ENCODE peak calls at places on chromosomes 12 and 14, in seven cellular contexts. One of them, this sample, is unnamed. For H3K4me1, the result is how much of the 10 kb centered on the place peaks cover.

GRCh38 chr12:57902371-57903042 is 38.9 kb upstream of the ATP23 start:
- DNase-seq in aorta: no peak
- DNase-seq in cardiac muscle cell: peak
- DNase-seq in BE2C: no peak
- DNase-seq in CD4-positive, CD25-positive, alpha-beta regulatory T cell: no peak
- DNase-seq in astrocyte: peak
- DNase-seq in mammary epithelial cell: no peak
- DNase-seq in this sample: no peak

GRCh38 chr14:59455411-59455810 is 9.8 kb downstream of the GPR135 start:
- DNase-seq in aorta: no peak
- DNase-seq in cardiac muscle cell: peak
- DNase-seq in BE2C: no peak
- DNase-seq in CD4-positive, CD25-positive, alpha-beta regulatory T cell: no peak
- DNase-seq in astrocyte: peak
- DNase-seq in mammary epithelial cell: no peak
- DNase-seq in this sample: no peak

GRCh38 chr14:92702441-92702918 is 45.9 kb downstream of the LGMN start:
- DNase-seq in aorta: peak
- DNase-seq in cardiac muscle cell: no peak
- DNase-seq in BE2C: no peak
- DNase-seq in CD4-positive, CD25-positive, alpha-beta regulatory T cell: no peak
- DNase-seq in astrocyte: no peak
- DNase-seq in mammary epithelial cell: no peak
- DNase-seq in this sample: no peak

GRCh38 chr14:36054353-36055051 is 122.0 kb downstream of the PTCSC3 start:
- DNase-seq in aorta: no peak
- DNase-seq in cardiac muscle cell: no peak
- DNase-seq in BE2C: no peak
- DNase-seq in CD4-positive, CD25-positive, alpha-beta regulatory T cell: no peak
- DNase-seq in astrocyte: no peak
- DNase-seq in mammary epithelial cell: no peak
- DNase-seq in this sample: no peak

GRCh38 chr12:92675092-92675865 is 27.5 kb upstream of the PLEKHG7 start:
- DNase-seq in aorta: no peak
- DNase-seq in cardiac muscle cell: no peak
- DNase-seq in BE2C: no peak
- DNase-seq in CD4-positive, CD25-positive, alpha-beta regulatory T cell: no peak
- DNase-seq in astrocyte: no peak
- DNase-seq in mammary epithelial cell: peak
- DNase-seq in this sample: no peak

GRCh38 chr14:36585100-36585499 is 2.7 kb upstream of the NKX2-8 start:
- DNase-seq in aorta: no peak
- DNase-seq in cardiac muscle cell: no peak
- DNase-seq in BE2C: no peak
- DNase-seq in CD4-positive, CD25-positive, alpha-beta regulatory T cell: no peak
- DNase-seq in astrocyte: no peak
- DNase-seq in mammary epithelial cell: no peak
- DNase-seq in this sample: no peak

GRCh38 chr12:79422060-79422812 is 268.5 kb downstream of the PAWR start:
- DNase-seq in aorta: no peak
- DNase-seq in cardiac muscle cell: no peak
- DNase-seq in BE2C: no peak
- DNase-seq in CD4-positive, CD25-positive, alpha-beta regulatory T cell: no peak
- DNase-seq in astrocyte: no peak
- DNase-seq in mammary epithelial cell: no peak
- DNase-seq in this sample: no peak

GRCh38 chr12:50398931-50399330 is 1.8 kb upstream of the LARP4 start:
- DNase-seq in aorta: no peak
- DNase-seq in cardiac muscle cell: no peak
- DNase-seq in BE2C: no peak
- DNase-seq in CD4-positive, CD25-positive, alpha-beta regulatory T cell: no peak
- DNase-seq in astrocyte: no peak
- DNase-seq in mammary epithelial cell: no peak
- DNase-seq in this sample: no peak

GRCh38 chr12:31796270-31796951 is 67.6 kb upstream of the AMN1 start:
- DNase-seq in aorta: no peak
- DNase-seq in cardiac muscle cell: no peak
- DNase-seq in BE2C: no peak
- DNase-seq in CD4-positive, CD25-positive, alpha-beta regulatory T cell: no peak
- DNase-seq in astrocyte: no peak
- DNase-seq in mammary epithelial cell: no peak
- DNase-seq in this sample: no peak

GRCh38 chr14:80977103-80977728 is 21.8 kb downstream of the TSHR start:
- DNase-seq in aorta: no peak
- DNase-seq in cardiac muscle cell: no peak
- DNase-seq in BE2C: no peak
- DNase-seq in CD4-positive, CD25-positive, alpha-beta regulatory T cell: no peak
- DNase-seq in astrocyte: no peak
- DNase-seq in mammary epithelial cell: no peak
- DNase-seq in this sample: no peak

GRCh38 chr14:52241102-52241793 is 26.2 kb upstream of the PTGDR start:
- DNase-seq in aorta: no peak
- DNase-seq in cardiac muscle cell: peak
- DNase-seq in BE2C: no peak
- DNase-seq in CD4-positive, CD25-positive, alpha-beta regulatory T cell: no peak
- DNase-seq in astrocyte: peak
- DNase-seq in mammary epithelial cell: peak
- DNase-seq in this sample: no peak

GRCh38 chr14:99564256-99564902 is 39.6 kb downstream of the CCDC85C start:
- DNase-seq in aorta: no peak
- DNase-seq in cardiac muscle cell: peak
- DNase-seq in BE2C: peak
- DNase-seq in CD4-positive, CD25-positive, alpha-beta regulatory T cell: no peak
- DNase-seq in astrocyte: peak
- DNase-seq in mammary epithelial cell: no peak
- DNase-seq in this sample: no peak

GRCh38 chr14:99566009-99566389 is 38.0 kb downstream of the CCDC85C start:
- DNase-seq in aorta: no peak
- DNase-seq in cardiac muscle cell: no peak
- DNase-seq in BE2C: no peak
- DNase-seq in CD4-positive, CD25-positive, alpha-beta regulatory T cell: no peak
- DNase-seq in astrocyte: no peak
- DNase-seq in mammary epithelial cell: peak
- DNase-seq in this sample: no peak

GRCh38 chr14:99565383-99565782 is 38.6 kb downstream of the CCDC85C start:
- DNase-seq in aorta: no peak
- DNase-seq in cardiac muscle cell: no peak
- DNase-seq in BE2C: no peak
- DNase-seq in CD4-positive, CD25-positive, alpha-beta regulatory T cell: no peak
- DNase-seq in astrocyte: no peak
- DNase-seq in mammary epithelial cell: no peak
- DNase-seq in this sample: no peak

GRCh38 chr14:99563749-99564129 is 40.3 kb downstream of the CCDC85C start:
- DNase-seq in aorta: no peak
- DNase-seq in cardiac muscle cell: no peak
- DNase-seq in BE2C: no peak
- DNase-seq in CD4-positive, CD25-positive, alpha-beta regulatory T cell: no peak
- DNase-seq in astrocyte: no peak
- DNase-seq in mammary epithelial cell: no peak
- DNase-seq in this sample: no peak

DNA sequence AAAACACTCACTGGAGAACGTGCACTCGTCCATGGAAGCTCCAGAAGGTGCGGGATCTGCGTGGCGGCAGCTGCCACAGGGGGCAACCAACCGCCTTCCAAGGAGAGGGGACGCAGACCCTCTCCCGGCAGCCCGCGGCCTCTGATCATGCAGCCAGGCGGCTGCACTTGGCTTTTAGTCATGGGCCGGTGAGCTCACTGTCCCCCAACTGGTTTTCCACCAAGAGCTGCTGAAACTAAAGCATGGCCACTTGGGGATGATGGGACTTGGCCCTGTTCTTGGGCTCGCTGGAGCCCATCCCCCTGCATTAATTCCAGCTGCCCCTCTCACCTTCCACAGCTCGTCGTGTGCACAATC is 39.1 kb downstream of the CCDC85C start:
- DNase-seq in aorta: no peak
- DNase-seq in cardiac muscle cell: no peak
- DNase-seq in BE2C: peak
- DNase-seq in CD4-positive, CD25-positive, alpha-beta regulatory T cell: no peak
- DNase-seq in astrocyte: no peak
- DNase-seq in mammary epithelial cell: no peak
- DNase-seq in this sample: no peak
- H3K4me1 ChIP-seq in aorta: under half
- H3K4me1 ChIP-seq in cardiac muscle cell: half or more
- H3K4me1 ChIP-seq in BE2C: half or more
- H3K4me1 ChIP-seq in CD4-positive, CD25-positive, alpha-beta regulatory T cell: under half
- H3K4me1 ChIP-seq in astrocyte: under half
- H3K4me1 ChIP-seq in mammary epithelial cell: under half
- H3K4me1 ChIP-seq in this sample: under half

GRCh38 chr12:2256453-2256852 is 203.7 kb downstream of the CACNA1C start:
- DNase-seq in aorta: no peak
- DNase-seq in cardiac muscle cell: peak
- DNase-seq in BE2C: no peak
- DNase-seq in CD4-positive, CD25-positive, alpha-beta regulatory T cell: no peak
- DNase-seq in astrocyte: peak
- DNase-seq in mammary epithelial cell: no peak
- DNase-seq in this sample: no peak
- H3K4me1 ChIP-seq in aorta: under half
- H3K4me1 ChIP-seq in cardiac muscle cell: under half
- H3K4me1 ChIP-seq in BE2C: under half
- H3K4me1 ChIP-seq in CD4-positive, CD25-positive, alpha-beta regulatory T cell: under half
- H3K4me1 ChIP-seq in astrocyte: under half
- H3K4me1 ChIP-seq in mammary epithelial cell: under half
- H3K4me1 ChIP-seq in this sample: under half

DNA sequence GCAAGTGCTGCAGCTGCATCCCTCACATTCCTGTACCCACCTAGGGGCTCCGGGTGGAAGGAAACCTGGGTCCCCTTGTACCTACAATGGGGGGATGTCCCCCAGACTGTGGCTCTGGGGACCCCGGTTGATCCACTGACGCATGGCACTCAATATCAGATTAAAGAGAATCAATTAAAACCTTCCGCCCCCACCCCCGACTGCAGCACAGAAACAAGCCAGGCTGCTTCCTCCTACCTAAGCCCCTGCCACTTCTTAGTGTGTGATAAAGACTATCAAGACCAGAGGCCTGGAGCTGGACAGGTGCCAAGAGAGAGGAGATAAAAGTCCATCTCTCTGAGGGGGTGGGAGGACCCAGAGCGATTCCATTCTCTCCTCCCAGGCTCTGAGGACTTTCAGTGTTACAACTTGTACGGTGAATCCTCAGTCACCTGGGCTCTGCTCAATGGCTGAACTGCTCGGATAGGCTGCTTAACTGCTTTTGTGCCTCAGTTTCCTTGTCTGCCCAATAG is 28.2 kb upstream of the RPLP0 start:
- DNase-seq in aorta: peak
- DNase-seq in cardiac muscle cell: peak
- DNase-seq in BE2C: peak
- DNase-seq in CD4-positive, CD25-positive, alpha-beta regulatory T cell: no peak
- DNase-seq in astrocyte: no peak
- DNase-seq in mammary epithelial cell: peak
- DNase-seq in this sample: no peak
- H3K4me1 ChIP-seq in aorta: under half
- H3K4me1 ChIP-seq in cardiac muscle cell: half or more
- H3K4me1 ChIP-seq in BE2C: under half
- H3K4me1 ChIP-seq in CD4-positive, CD25-positive, alpha-beta regulatory T cell: half or more
- H3K4me1 ChIP-seq in astrocyte: half or more
- H3K4me1 ChIP-seq in mammary epithelial cell: half or more
- H3K4me1 ChIP-seq in this sample: under half

GRCh38 chr12:12613334-12613733 is 1.7 kb downstream of the CREBL2 start:
- DNase-seq in aorta: no peak
- DNase-seq in cardiac muscle cell: no peak
- DNase-seq in BE2C: no peak
- DNase-seq in CD4-positive, CD25-positive, alpha-beta regulatory T cell: peak
- DNase-seq in astrocyte: no peak
- DNase-seq in mammary epithelial cell: no peak
- DNase-seq in this sample: no peak
- H3K4me1 ChIP-seq in aorta: under half
- H3K4me1 ChIP-seq in cardiac muscle cell: under half
- H3K4me1 ChIP-seq in BE2C: under half
- H3K4me1 ChIP-seq in CD4-positive, CD25-positive, alpha-beta regulatory T cell: half or more
- H3K4me1 ChIP-seq in astrocyte: under half
- H3K4me1 ChIP-seq in mammary epithelial cell: under half
- H3K4me1 ChIP-seq in this sample: under half

GRCh38 chr12:15690320-15690719 is 98.9 kb downstream of the EPS8 start:
- DNase-seq in aorta: no peak
- DNase-seq in cardiac muscle cell: no peak
- DNase-seq in BE2C: no peak
- DNase-seq in CD4-positive, CD25-positive, alpha-beta regulatory T cell: no peak
- DNase-seq in astrocyte: no peak
- DNase-seq in mammary epithelial cell: no peak
- DNase-seq in this sample: no peak
- H3K4me1 ChIP-seq in aorta: under half
- H3K4me1 ChIP-seq in cardiac muscle cell: under half
- H3K4me1 ChIP-seq in BE2C: under half
- H3K4me1 ChIP-seq in CD4-positive, CD25-positive, alpha-beta regulatory T cell: under half
- H3K4me1 ChIP-seq in astrocyte: under half
- H3K4me1 ChIP-seq in mammary epithelial cell: under half
- H3K4me1 ChIP-seq in this sample: under half

GRCh38 chr12:69984216-69984615 is 159.2 kb downstream of the MYRFL start:
- DNase-seq in aorta: no peak
- DNase-seq in cardiac muscle cell: no peak
- DNase-seq in BE2C: no peak
- DNase-seq in CD4-positive, CD25-positive, alpha-beta regulatory T cell: no peak
- DNase-seq in astrocyte: no peak
- DNase-seq in mammary epithelial cell: no peak
- DNase-seq in this sample: no peak

GRCh38 chr12:69988601-69989194 is 163.7 kb downstream of the MYRFL start:
- DNase-seq in aorta: no peak
- DNase-seq in cardiac muscle cell: peak
- DNase-seq in BE2C: no peak
- DNase-seq in CD4-positive, CD25-positive, alpha-beta regulatory T cell: no peak
- DNase-seq in astrocyte: peak
- DNase-seq in mammary epithelial cell: peak
- DNase-seq in this sample: no peak

GRCh38 chr12:69985656-69986055 is 160.6 kb downstream of the MYRFL start:
- DNase-seq in aorta: no peak
- DNase-seq in cardiac muscle cell: no peak
- DNase-seq in BE2C: peak
- DNase-seq in CD4-positive, CD25-positive, alpha-beta regulatory T cell: no peak
- DNase-seq in astrocyte: no peak
- DNase-seq in mammary epithelial cell: no peak
- DNase-seq in this sample: peak

GRCh38 chr12:69986109-69986508 is 161.1 kb downstream of the MYRFL start:
- DNase-seq in aorta: no peak
- DNase-seq in cardiac muscle cell: no peak
- DNase-seq in BE2C: no peak
- DNase-seq in CD4-positive, CD25-positive, alpha-beta regulatory T cell: no peak
- DNase-seq in astrocyte: no peak
- DNase-seq in mammary epithelial cell: no peak
- DNase-seq in this sample: no peak

DNA sequence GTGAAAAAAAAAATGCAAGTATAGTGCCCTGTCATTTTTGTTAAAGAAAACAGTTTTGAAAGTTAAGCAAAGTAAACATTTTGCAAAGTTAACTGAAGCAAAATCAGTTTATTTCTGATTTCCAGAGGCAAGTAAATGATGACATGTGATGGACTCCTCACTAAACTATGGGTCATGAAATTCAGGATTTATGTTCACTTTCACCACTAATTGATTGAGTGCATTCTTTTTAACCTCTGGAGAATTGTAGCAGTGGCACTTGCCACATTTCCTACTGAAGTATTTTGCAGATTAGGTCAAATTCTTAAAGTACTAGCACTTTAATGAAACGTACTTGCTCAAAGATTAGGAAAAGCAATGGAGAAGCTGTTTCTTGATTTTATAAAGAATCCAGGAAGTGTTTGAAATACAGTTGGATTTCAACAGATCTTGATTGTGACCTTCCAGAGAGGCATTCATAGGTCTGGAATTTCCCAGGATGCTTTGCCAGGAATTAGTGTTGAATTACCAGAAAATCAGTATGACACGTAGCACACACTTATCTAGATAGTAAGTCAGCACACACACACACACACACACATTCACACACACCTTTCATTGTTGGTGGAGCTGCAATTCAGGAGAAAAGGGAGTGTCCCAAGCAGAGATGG is 162.6 kb downstream of the MYRFL start:
- DNase-seq in aorta: no peak
- DNase-seq in cardiac muscle cell: peak
- DNase-seq in BE2C: no peak
- DNase-seq in CD4-positive, CD25-positive, alpha-beta regulatory T cell: no peak
- DNase-seq in astrocyte: peak
- DNase-seq in mammary epithelial cell: peak
- DNase-seq in this sample: no peak
- H3K4me1 ChIP-seq in aorta: under half
- H3K4me1 ChIP-seq in cardiac muscle cell: under half
- H3K4me1 ChIP-seq in BE2C: under half
- H3K4me1 ChIP-seq in CD4-positive, CD25-positive, alpha-beta regulatory T cell: under half
- H3K4me1 ChIP-seq in astrocyte: under half
- H3K4me1 ChIP-seq in mammary epithelial cell: under half
- H3K4me1 ChIP-seq in this sample: under half